ENCODE peak calls at places on chromosome 22, in four cellular contexts. I is HepG2, Q is K562, E is GM12878. O is an unnamed sample.

GRCh38 chr22:29275819-29276565 is 7.9 kb downstream of the EWSR1 start:
- DNase-seq in Q (no peak), I (no peak), E (no peak), O (no peak)

GRCh38 chr22:39658367-39658766 is 87.8 kb downstream of the CACNA1I start:
- DNase-seq in Q (no peak), I (no peak), E (no peak), O (no peak)

GRCh38 chr22:46021577-46021976 is 44.6 kb upstream of the WNT7B start:
- DNase-seq in E (no peak), I (no peak), Q (no peak), O (no peak)

GRCh38 chr22:46696225-46696518 is 41.9 kb downstream of the CERK start:
- DNase-seq in Q (no peak), E (no peak), I (no peak), O (no peak)

GRCh38 chr22:37295213-37295886 is 13.0 kb downstream of the CYTH4 start:
- DNase-seq in Q (no peak), I (no peak), E (no peak), O (no peak)

GRCh38 chr22:22049684-22050083 is 67.1 kb upstream of the TOP3B start:
- DNase-seq in E (no peak), Q (no peak), I (no peak), O (no peak)

GRCh38 chr22:27405672-27406388 is 395.7 kb downstream of the MN1 start:
- DNase-seq in E (no peak), I (peak; percentile 16), Q (peak; percentile 70), O (peak; percentile 85)

GRCh38 chr22:21937821-21938070 is 14.9 kb downstream of the PPM1F start:
- DNase-seq in Q (no peak), E (no peak), I (no peak), O (no peak)

GRCh38 chr22:30424471-30425326 is 869 bp upstream of the MTFP1 start:
- DNase-seq in E (no peak), I (no peak), Q (no peak), O (no peak)

GRCh38 chr22:46462726-46463371 is 74.6 kb downstream of the CELSR1 start:
- DNase-seq in Q (no peak), E (no peak), I (no peak), O (no peak)

GRCh38 chr22:38428714-38429113 is 26.3 kb downstream of the KCNJ4 start:
- DNase-seq in Q (no peak), E (no peak), I (no peak), O (no peak)

GRCh38 chr22:37229805-37230672 is 14.0 kb downstream of the RAC2 start:
- DNase-seq in I (no peak), E (peak; percentile 60), Q (peak; percentile 61), O (no peak)

GRCh38 chr22:35328472-35328885 is 28.8 kb downstream of the TOM1 start:
- DNase-seq in I (peak; percentile 96), Q (no peak), E (no peak), O (no peak)

GRCh38 chr22:37577957-37578356 is 1.9 kb downstream of the LGALS2 start:
- DNase-seq in I (no peak), E (no peak), Q (no peak), O (no peak)

GRCh38 chr22:30392661-30393321 is 4.0 kb upstream of the SEC14L2 start:
- DNase-seq in Q (no peak), I (no peak), E (no peak), O (no peak)

GRCh38 chr22:30332551-30332950 is 5.8 kb upstream of the TBC1D10A start:
- DNase-seq in E (no peak), I (no peak), Q (no peak), O (no peak)

DNA sequence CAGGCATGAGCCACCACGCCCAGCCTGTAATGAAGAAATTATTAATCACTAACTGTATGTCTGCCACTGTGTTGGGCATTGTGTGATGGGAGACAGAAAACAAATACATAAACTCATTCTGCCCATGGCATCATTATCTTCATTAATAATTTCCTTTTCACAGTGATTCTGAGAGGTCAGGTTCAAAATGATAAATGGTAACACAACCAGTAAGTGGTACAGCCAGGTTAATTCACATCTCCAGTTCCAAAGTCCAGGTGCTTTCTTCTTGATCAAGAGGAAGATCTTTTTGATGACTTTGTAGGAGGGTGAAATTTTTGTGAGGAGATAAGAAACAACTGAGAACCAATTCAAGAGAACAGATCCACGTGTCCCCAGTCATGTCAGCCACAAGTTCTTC is 66.7 kb downstream of the PISD start:
- DNase-seq in E (no peak), Q (no peak), I (no peak), O (no peak)
- TF ChIP-seq FOXM1 in E (no peak), Q (no peak), I (no peak), O (no peak)

GRCh38 chr22:43401233-43401632 is 10.6 kb upstream of the MPPED1 start:
- DNase-seq in Q (no peak), I (no peak), E (no peak), O (no peak)

GRCh38 chr22:43399980-43400358 is 11.8 kb upstream of the MPPED1 start:
- DNase-seq in I (no peak), E (no peak), Q (no peak), O (no peak)

GRCh38 chr22:43401661-43402060 is 10.2 kb upstream of the MPPED1 start:
- DNase-seq in Q (no peak), I (no peak), E (no peak), O (no peak)

GRCh38 chr22:43400449-43400848 is 11.4 kb upstream of the MPPED1 start:
- DNase-seq in I (no peak), E (no peak), Q (no peak), O (no peak)

GRCh38 chr22:43402128-43402527 is 9.7 kb upstream of the MPPED1 start:
- DNase-seq in E (no peak), Q (no peak), I (no peak), O (no peak)
- TF ChIP-seq SP1 in E (no peak), Q (no peak), I (no peak), O (no peak)

DNA sequence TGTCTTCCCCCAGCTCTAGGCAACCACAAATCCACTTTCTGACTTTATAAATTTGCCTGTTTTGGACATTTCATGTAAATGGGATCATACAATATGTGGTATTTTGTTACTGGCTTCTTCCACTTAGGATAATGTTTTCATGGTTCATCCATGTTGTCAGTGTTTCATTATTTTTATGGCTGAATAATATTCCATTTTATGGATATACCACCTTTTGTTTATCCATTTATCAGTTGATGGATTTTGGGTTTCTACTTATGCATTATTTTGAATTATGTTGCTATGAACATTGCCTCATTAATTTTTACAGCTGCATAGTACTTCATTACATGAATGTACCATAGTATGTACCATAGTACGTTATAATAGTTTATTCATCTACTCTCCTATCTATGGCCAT is 5.1 kb downstream of the CABIN1 start:
- DNase-seq in I (no peak), E (no peak), Q (no peak), O (no peak)
- TF ChIP-seq FOXM1 in I (no peak), E (no peak), Q (no peak), O (no peak)

GRCh38 chr22:19176732-19177131 is 1.8 kb downstream of the SLC25A1 start:
- DNase-seq in I (no peak), E (no peak), Q (no peak), O (no peak)

GRCh38 chr22:19175026-19175601 is 3.4 kb downstream of the SLC25A1 start:
- DNase-seq in E (no peak), Q (no peak), I (no peak), O (no peak)

GRCh38 chr22:19175602-19176174 is 2.8 kb downstream of the SLC25A1 start:
- DNase-seq in E (no peak), I (no peak), Q (no peak), O (no peak)

GRCh38 chr22:19177164-19178064 is 1.1 kb downstream of the SLC25A1 start:
- DNase-seq in Q (no peak), E (no peak), I (no peak), O (no peak)

GRCh38 chr22:19176175-19176630 is 2.3 kb downstream of the SLC25A1 start:
- DNase-seq in I (no peak), E (no peak), Q (no peak), O (no peak)
- TF ChIP-seq SP1 in I (no peak), E (no peak), Q (no peak), O (no peak)

GRCh38 chr22:42268852-42269406 is 1.5 kb downstream of the TCF20 start:
- DNase-seq in Q (no peak), I (no peak), E (no peak), O (no peak)

GRCh38 chr22:42271191-42271813 is 849 bp upstream of the TCF20 start:
- DNase-seq in E (no peak), I (no peak), Q (no peak), O (no peak)

GRCh38 chr22:42269407-42270177 is 861 bp downstream of the TCF20 start:
- DNase-seq in I (peak; percentile 67), Q (peak; percentile 71), E (no peak), O (peak; percentile 64)

GRCh38 chr22:42270512-42271190 is at the start of gene TCF20:
- DNase-seq in I (peak; percentile 66), E (no peak), Q (peak; percentile 88), O (peak; percentile 88)

DNA sequence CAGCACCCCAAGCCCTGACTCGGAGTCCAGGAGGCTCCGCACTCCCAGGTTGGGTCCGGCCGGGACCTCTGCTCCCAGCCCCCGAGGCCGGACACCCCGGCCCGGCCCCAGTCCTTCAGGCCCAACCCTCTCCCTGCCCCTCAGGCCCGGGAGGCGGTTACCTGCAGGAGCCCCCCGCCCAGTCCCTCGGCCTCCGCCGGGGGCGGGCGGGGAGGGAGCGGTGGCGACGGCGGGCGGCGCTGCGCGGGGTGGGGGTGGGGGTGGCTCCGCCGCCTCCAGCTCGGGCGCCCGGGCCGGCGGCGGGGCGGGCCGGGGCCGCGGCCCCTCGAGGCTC is 308 bp downstream of the TCF20 start:
- DNase-seq in I (no peak), Q (no peak), E (no peak), O (no peak)
- TF ChIP-seq FOXM1 in I (no peak), Q (no peak), E (no peak), O (no peak)

GRCh38 chr22:24024354-24024753 is 13.2 kb downstream of the CABIN1 start:
- DNase-seq in E (no peak), I (no peak), Q (no peak), O (no peak)
- TF ChIP-seq SP1 in E (no peak), I (no peak), Q (no peak), O (no peak)

GRCh38 chr22:40728731-40729189 is 49.5 kb downstream of the MCHR1 start:
- DNase-seq in I (no peak), E (no peak), Q (no peak), O (no peak)
- TF ChIP-seq FOXM1 in I (no peak), E (no peak), Q (no peak), O (no peak)

GRCh38 chr22:25174156-25174887 is 25.3 kb upstream of the CRYBB3 start:
- DNase-seq in E (no peak), Q (no peak), I (no peak), O (no peak)
- TF ChIP-seq SP1 in E (no peak), Q (no peak), I (no peak), O (no peak)

O was measured in HEK293T.